ENCODE peak calls at places on chromosomes 7 and 10, in six cellular contexts. D is IMR-90; E is A673; G is HFFc6; Y is GM06990; V is CD4-positive, alpha-beta T cell. C is an unnamed sample.

GRCh38 chr10:14409247-14409646 is 78.5 kb upstream of the FRMD4A start:
- DNase-seq in D (no peak), E (no peak), G (no peak), Y (no peak), V (no peak), C (no peak)

GRCh38 chr7:127587663-127588018 is 570 bp upstream of the ARF5 start:
- DNase-seq in D (no peak), E (no peak), G (no peak), Y (peak; percentile 20), V (no peak), C (no peak)

GRCh38 chr7:139570119-139570518 is 46.6 kb downstream of the CLEC2L start:
- DNase-seq in D (no peak), E (no peak), G (no peak), Y (no peak), V (no peak), C (no peak)

GRCh38 chr10:3776796-3777571 is 8.0 kb downstream of the KLF6 start:
- DNase-seq in D (peak; percentile 94), E (no peak), G (peak; percentile 91), Y (no peak), V (peak; percentile 48), C (no peak)

GRCh38 chr7:148255333-148255732 is 335.2 kb upstream of the C7orf33 start:
- DNase-seq in D (no peak), E (peak; percentile 26), G (no peak), Y (no peak), V (no peak), C (no peak)

GRCh38 chr7:2554654-2555053 is 670 bp downstream of the BRAT1 start:
- DNase-seq in D (no peak), E (no peak), G (no peak), Y (no peak), V (no peak), C (peak; percentile 46)

GRCh38 chr7:129617607-129618006 is 6.1 kb downstream of the NRF1 start:
- DNase-seq in D (peak; percentile 29), E (no peak), G (no peak), Y (no peak), V (no peak), C (no peak)

GRCh38 chr10:129042747-129043146 is 424.3 kb upstream of the MGMT start:
- DNase-seq in D (no peak), E (no peak), G (no peak), Y (no peak), V (no peak), C (no peak)

GRCh38 chr7:54705436-54705835 is 53.6 kb downstream of the SEC61G start:
- DNase-seq in D (peak; percentile 37), E (peak; percentile 16), G (peak; percentile 36), Y (no peak), V (no peak), C (no peak)

GRCh38 chr10:110399163-110400094 is 94.7 kb upstream of the SMNDC1 start:
- DNase-seq in D (peak; percentile 99), E (peak; percentile 83), G (peak; percentile 97), Y (no peak), V (no peak), C (no peak)

GRCh38 chr10:43128331-43128730 is 9.9 kb upstream of the CSGALNACT2 start:
- DNase-seq in D (no peak), E (no peak), G (no peak), Y (no peak), V (no peak), C (no peak)

GRCh38 chr7:80593869-80594587 is 44.4 kb upstream of the CD36 start:
- DNase-seq in D (peak; percentile 5), E (no peak), G (no peak), Y (no peak), V (no peak), C (no peak)

GRCh38 chr7:137760111-137760510 is 86.7 kb downstream of the DGKI start:
- DNase-seq in D (no peak), E (no peak), G (no peak), Y (no peak), V (no peak), C (no peak)

GRCh38 chr7:102818176-102818575 is 69.4 kb downstream of the FAM185A start:
- DNase-seq in D (no peak), E (no peak), G (no peak), Y (no peak), V (no peak), C (no peak)

GRCh38 chr10:87818505-87819273 is 663 bp upstream of the ATAD1 start:
- DNase-seq in D (peak; percentile 43), E (peak; percentile 35), G (no peak), Y (no peak), V (peak; percentile 66), C (peak; percentile 60)

GRCh38 chr10:119542990-119543813 is 683 bp upstream of the RGS10 start:
- DNase-seq in D (peak; percentile 49), E (peak; percentile 77), G (peak; percentile 49), Y (peak; percentile 79), V (peak; percentile 74), C (peak; percentile 83)

GRCh38 chr10:44990965-44991364 is 9.8 kb upstream of the ZNF22 start:
- DNase-seq in D (no peak), E (no peak), G (no peak), Y (no peak), V (no peak), C (no peak)

GRCh38 chr10:77164616-77165311 is 472.8 kb downstream of the KCNMA1 start:
- DNase-seq in D (peak; percentile 73), E (no peak), G (peak; percentile 65), Y (no peak), V (no peak), C (no peak)

GRCh38 chr10:133442191-133442966 is 11.4 kb upstream of the SCART1 start:
- DNase-seq in D (no peak), E (no peak), G (no peak), Y (no peak), V (peak; percentile 33), C (no peak)

GRCh38 chr10:133441780-133442179 is 12.0 kb upstream of the SCART1 start:
- DNase-seq in D (no peak), E (no peak), G (no peak), Y (no peak), V (no peak), C (no peak)

GRCh38 chr10:133439517-133440461 is 14.0 kb upstream of the SCART1 start:
- DNase-seq in D (no peak), E (no peak), G (no peak), Y (no peak), V (no peak), C (peak; percentile 11)

GRCh38 chr10:133440633-133441285 is 13.0 kb upstream of the SCART1 start:
- DNase-seq in D (no peak), E (no peak), G (no peak), Y (no peak), V (no peak), C (no peak)

DNA sequence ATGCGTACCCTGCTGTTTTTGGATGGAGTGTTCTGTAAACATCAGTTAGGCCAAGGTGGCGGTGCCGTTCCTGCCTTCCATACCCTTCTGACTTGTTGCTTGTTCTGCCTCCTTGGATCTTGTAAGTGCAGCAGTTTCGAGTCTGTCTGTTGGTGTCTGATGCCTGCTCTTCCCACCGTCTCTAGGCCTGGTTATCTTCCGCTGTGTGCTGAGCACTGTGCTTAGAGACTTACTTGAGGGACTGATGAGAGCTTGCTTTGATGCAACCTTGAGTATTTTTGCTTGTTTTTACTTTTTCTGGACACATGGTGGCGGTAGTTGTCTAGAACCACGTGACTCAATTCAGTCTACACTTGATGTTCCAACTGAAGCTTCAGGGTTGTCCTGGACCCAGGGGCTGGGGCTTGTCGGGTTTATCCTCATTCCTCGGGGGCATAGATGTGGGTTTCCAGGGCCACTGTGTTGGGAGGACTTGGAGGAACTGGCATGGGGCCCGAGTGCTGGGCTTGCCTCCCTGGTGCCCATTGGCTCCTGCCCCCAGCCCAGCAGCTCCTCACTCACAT is 14.4 kb upstream of the SPRN start:
- DNase-seq in D (no peak), E (peak; percentile 64), G (peak; percentile 38), Y (no peak), V (no peak), C (peak; percentile 70)
- TF ChIP-seq CTCF in D (peak; percentile 30), E (peak; percentile 62), G (peak; percentile 72), Y (peak; percentile 47), V (peak; percentile 14), C (peak; percentile 11)

DNA sequence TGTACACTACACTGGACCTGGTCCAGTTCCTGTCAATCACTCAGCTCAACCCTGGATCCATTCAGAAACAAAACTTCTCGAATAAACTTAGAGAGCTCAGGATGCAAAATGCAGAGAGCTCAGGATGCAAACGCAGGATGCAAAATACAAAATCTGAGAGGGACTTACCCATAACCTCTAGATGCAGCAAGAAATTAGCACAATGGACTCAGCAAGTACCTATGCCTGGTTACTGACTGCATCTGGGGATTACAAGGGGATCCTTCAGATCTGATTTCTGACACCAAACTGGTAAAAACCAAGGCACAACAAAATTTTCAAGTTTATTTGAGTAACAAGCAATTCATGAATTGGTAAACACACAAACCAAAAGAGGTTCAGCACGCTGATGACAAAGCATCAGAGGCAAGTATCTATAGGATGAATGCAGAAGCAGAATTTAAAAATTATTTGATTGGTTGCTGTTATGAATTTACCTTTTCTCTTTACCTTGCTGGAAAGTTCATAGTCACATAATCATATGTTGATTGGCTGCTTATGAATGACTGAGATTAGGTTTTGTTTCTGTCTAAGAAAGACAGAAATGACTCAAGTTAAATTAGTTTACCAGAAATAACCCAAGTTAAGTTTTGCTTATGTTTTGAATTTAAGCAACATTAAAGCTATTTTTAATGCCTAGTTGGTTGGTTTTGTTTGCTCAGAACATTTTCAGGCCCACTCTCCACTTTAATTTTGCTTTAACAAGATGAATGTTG is 11.4 kb downstream of the GIMAP6 start:
- DNase-seq in D (no peak), E (no peak), G (no peak), Y (no peak), V (no peak), C (peak; percentile 30)
- TF ChIP-seq CTCF in D (no peak), E (no peak), G (no peak), Y (no peak), V (no peak), C (no peak)

GRCh38 chr10:278707-279106 is 143.5 kb downstream of the ZMYND11 start:
- DNase-seq in D (no peak), E (no peak), G (no peak), Y (no peak), V (no peak), C (no peak)

GRCh38 chr10:282294-283139 is 147.3 kb downstream of the ZMYND11 start:
- DNase-seq in D (peak; percentile 72), E (no peak), G (peak; percentile 62), Y (peak; percentile 30), V (no peak), C (no peak)

GRCh38 chr10:279232-279631 is 144.0 kb downstream of the ZMYND11 start:
- DNase-seq in D (no peak), E (no peak), G (no peak), Y (no peak), V (no peak), C (no peak)

GRCh38 chr10:277963-278362 is 142.7 kb downstream of the ZMYND11 start:
- DNase-seq in D (no peak), E (no peak), G (no peak), Y (no peak), V (no peak), C (no peak)

GRCh38 chr10:279655-280054 is 144.4 kb downstream of the ZMYND11 start:
- DNase-seq in D (no peak), E (no peak), G (no peak), Y (no peak), V (no peak), C (no peak)
- TF ChIP-seq CTCF in D (no peak), E (peak; percentile 31), G (no peak), Y (peak; percentile 18), V (no peak), C (no peak)

GRCh38 chr7:33336820-33337219 is 207.5 kb downstream of the BBS9 start:
- DNase-seq in D (no peak), E (no peak), G (no peak), Y (no peak), V (no peak), C (no peak)

GRCh38 chr7:33339074-33339805 is 209.9 kb downstream of the BBS9 start:
- DNase-seq in D (no peak), E (no peak), G (no peak), Y (no peak), V (no peak), C (no peak)

GRCh38 chr7:33334349-33334748 is 205.0 kb downstream of the BBS9 start:
- DNase-seq in D (peak; percentile 13), E (peak; percentile 39), G (peak; percentile 13), Y (no peak), V (no peak), C (no peak)
- TF ChIP-seq CTCF in D (peak; percentile 24), E (peak; percentile 58), G (peak; percentile 66), Y (peak; percentile 56), V (no peak), C (peak; percentile 26)